ENCODE peak calls at places on chromosome 10, in five cellular contexts. G is uterus; D is A549; C is heart left ventricle; A is CD4-positive, alpha-beta T cell. B is an unnamed sample.

GRCh38 chr10:120789292-120789691 is 61.9 kb upstream of the WDR11 start:
- DNase-seq in G (no peak), D (no peak), C (no peak), A (no peak), B (no peak)

GRCh38 chr10:92760609-92761008 is 70.9 kb downstream of the HHEX start:
- DNase-seq in G (no peak), D (no peak), C (no peak), A (no peak), B (no peak)

GRCh38 chr10:43822509-43823236 is 174.0 kb upstream of the ZNF32 start:
- DNase-seq in G (no peak), D (no peak), C (no peak), A (no peak), B (no peak)

GRCh38 chr10:46524471-46525176 is 31.8 kb downstream of the GPRIN2 start:
- DNase-seq in G (peak; percentile 14), D (peak; percentile 100), C (peak; percentile 61), A (no peak), B (peak; percentile 85)

GRCh38 chr10:112239347-112239746 is 43.9 kb upstream of the TECTB start:
- DNase-seq in G (no peak), D (no peak), C (no peak), A (no peak), B (no peak)

GRCh38 chr10:79050896-79051555 is 17.7 kb upstream of the ZMIZ1 start:
- DNase-seq in G (peak; percentile 11), D (no peak), C (peak; percentile 9), A (no peak), B (peak; percentile 65)

GRCh38 chr10:29946953-29947700 is 112.3 kb downstream of the JCAD start:
- DNase-seq in G (peak; percentile 47), D (no peak), C (no peak), A (no peak), B (peak; percentile 84)

GRCh38 chr10:58435297-58435696 is 50.1 kb downstream of the TFAM start:
- DNase-seq in G (no peak), D (peak; percentile 48), C (no peak), A (no peak), B (peak; percentile 71)

GRCh38 chr10:86520871-86521619 is 547 bp downstream of the WAPL start:
- DNase-seq in G (peak; percentile 33), D (peak; percentile 67), C (peak; percentile 79), A (peak; percentile 21), B (peak; percentile 56)

GRCh38 chr10:95423327-95424005 is 132.7 kb upstream of the PDLIM1 start:
- DNase-seq in G (no peak), D (no peak), C (no peak), A (no peak), B (no peak)

GRCh38 chr10:103528551-103528950 is 35.0 kb downstream of the NEURL1 start:
- DNase-seq in G (no peak), D (no peak), C (no peak), A (no peak), B (no peak)

GRCh38 chr10:92081641-92082040 is 158.1 kb downstream of the BTAF1 start:
- DNase-seq in G (no peak), D (no peak), C (no peak), A (no peak), B (no peak)

GRCh38 chr10:69389827-69390490 is 26.8 kb downstream of the TACR2 start:
- DNase-seq in G (no peak), D (peak; percentile 62), C (no peak), A (no peak), B (no peak)

GRCh38 chr10:119738962-119739361 is 13.1 kb downstream of the INPP5F start:
- DNase-seq in G (no peak), D (no peak), C (no peak), A (no peak), B (no peak)

GRCh38 chr10:103911021-103911459 is 6.9 kb downstream of the STN1 start:
- DNase-seq in G (no peak), D (no peak), C (no peak), A (peak; percentile 37), B (no peak)

GRCh38 chr10:61399386-61399785 is 53.8 kb downstream of the TMEM26 start:
- DNase-seq in G (no peak), D (no peak), C (no peak), A (no peak), B (no peak)

GRCh38 chr10:67815571-67816059 is 22.4 kb downstream of the DNAJC12 start:
- DNase-seq in G (no peak), D (peak; percentile 71), C (no peak), A (no peak), B (no peak)

GRCh38 chr10:132106431-132106830 is 40.7 kb downstream of the JAKMIP3 start:
- DNase-seq in G (peak; percentile 11), D (no peak), C (peak; percentile 45), A (no peak), B (no peak)

GRCh38 chr10:113541554-113541902 is 11.3 kb upstream of the HABP2 start:
- DNase-seq in G (no peak), D (no peak), C (no peak), A (no peak), B (no peak)

DNA sequence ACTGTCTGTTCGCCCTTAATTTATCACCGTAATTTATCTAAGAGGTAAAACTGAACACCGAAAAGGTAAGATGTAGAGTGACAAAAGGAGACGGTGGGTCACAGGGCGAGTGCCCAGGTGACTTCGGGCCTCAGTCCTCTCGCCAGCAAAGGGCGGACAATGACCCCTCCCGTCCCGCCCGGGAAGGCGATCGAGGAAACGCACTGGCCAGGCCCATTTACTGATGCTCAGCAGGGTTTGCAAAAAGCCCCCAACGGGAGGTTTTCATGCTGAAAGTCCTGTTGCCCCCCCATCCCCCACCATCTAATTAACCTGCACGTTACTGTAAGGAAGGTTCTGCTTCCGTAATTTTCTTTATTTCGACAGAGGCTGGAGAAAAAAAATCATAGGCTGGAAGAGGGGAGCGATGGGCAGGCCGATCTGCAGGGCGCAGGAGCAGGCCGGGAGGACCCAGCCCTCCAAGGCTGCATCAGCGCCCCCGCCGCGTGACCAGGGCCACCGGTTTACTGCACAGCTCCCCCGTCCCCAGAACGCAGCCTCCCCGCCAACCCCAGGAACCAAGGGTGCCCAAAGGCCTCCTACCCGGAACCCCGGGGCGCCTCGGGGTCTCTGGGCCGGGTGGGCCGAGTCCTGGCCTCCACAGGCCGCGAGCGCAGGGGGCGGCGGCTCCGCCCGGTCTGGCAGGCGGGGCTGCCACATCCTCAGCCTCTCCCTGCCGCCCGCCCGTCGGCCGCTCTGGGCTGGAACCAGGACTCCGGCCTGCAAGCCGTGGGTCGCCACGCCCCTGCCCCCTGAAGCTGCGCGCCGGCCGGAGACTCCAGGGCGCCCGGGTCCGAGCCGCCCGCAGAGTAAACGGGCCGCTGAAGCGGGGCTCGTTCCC is 637 bp downstream of the OAT start:
- DNase-seq in G (peak; percentile 55), D (peak; percentile 62), C (peak; percentile 77), A (peak; percentile 36), B (peak; percentile 33)
- TF ChIP-seq CTCF in G (no peak), D (no peak), C (no peak), A (no peak), B (no peak)

GRCh38 chr10:4354382-4354812 is 471.6 kb upstream of the AKR1E2 start:
- DNase-seq in G (no peak), D (peak; percentile 36), C (no peak), A (no peak), B (no peak)

GRCh38 chr10:4353964-4354363 is 472.0 kb upstream of the AKR1E2 start:
- DNase-seq in G (no peak), D (peak; percentile 31), C (no peak), A (no peak), B (no peak)

GRCh38 chr10:4353059-4353655 is 472.9 kb upstream of the AKR1E2 start:
- DNase-seq in G (peak; percentile 22), D (no peak), C (no peak), A (no peak), B (no peak)

GRCh38 chr10:4355346-4355745 is 470.7 kb upstream of the AKR1E2 start:
- DNase-seq in G (no peak), D (no peak), C (no peak), A (no peak), B (no peak)

DNA sequence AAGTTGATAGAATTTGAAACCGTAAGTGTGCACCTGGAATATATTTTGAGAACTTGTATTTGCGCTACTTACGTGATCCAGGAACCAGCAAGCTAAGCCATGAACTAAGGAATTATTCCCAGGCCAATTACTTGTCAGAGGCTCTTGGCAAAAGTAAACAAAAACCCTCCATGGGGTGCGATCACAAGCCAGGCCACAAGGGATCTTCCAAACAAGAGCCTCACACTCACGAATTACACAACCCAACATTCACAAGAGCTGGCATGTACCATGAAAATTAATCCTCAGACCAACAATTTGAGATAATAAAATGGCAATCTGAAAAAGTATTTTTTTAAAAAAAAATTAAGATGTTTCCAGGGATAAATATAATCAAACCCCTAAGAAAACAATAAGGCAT is 467.0 kb upstream of the AKR1E2 start:
- DNase-seq in G (no peak), D (no peak), C (no peak), A (no peak), B (no peak)
- TF ChIP-seq CTCF in G (no peak), D (no peak), C (no peak), A (no peak), B (no peak)

DNA sequence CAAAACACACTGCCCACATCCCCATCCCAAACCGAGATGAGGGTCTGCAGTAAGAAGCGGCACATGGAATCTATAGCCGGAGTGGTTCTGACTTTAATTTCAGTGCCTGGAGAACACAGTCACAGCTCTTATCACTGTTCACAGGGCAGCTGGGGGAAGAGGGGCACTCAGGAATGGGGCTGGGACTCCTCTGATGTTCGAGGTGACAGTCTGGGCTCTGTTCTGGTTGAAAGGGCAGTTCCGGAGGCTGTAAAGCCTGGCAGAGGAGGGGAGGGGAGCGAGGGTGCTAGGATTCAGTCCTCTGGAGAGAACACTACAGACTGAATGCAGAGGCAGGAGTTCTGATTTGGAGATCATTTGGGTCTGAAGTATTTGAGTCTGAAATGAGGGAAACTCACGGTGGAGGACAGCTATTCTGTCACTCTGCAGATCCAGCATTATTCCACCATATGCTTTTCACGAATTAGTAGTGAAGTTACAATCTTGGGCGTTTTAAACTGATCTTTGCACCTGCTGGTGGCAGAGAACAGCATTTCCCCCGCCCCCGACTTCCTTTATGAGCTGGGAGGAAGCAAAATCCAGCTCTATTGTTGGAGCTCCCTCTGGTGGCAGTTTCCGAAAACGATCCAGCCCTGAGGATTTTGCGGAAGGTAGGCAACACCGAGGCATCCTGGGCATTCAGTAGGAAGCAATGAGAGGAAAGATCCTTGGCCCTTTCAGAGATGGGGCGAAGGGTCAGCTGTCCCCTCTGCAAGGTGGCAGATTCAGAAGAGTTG is 22.7 kb upstream of the KCNK18 start:
- DNase-seq in G (peak; percentile 66), D (peak; percentile 91), C (peak; percentile 70), A (peak; percentile 74), B (peak; percentile 71)
- TF ChIP-seq CTCF in G (peak; percentile 78), D (peak; percentile 89), C (peak; percentile 72), A (peak; percentile 80), B (no peak)

GRCh38 chr10:126910196-126910595 is 5.0 kb downstream of the DOCK1 start:
- DNase-seq in G (no peak), D (no peak), C (no peak), A (no peak), B (no peak)

GRCh38 chr10:126910798-126911197 is 5.6 kb downstream of the DOCK1 start:
- DNase-seq in G (no peak), D (no peak), C (no peak), A (no peak), B (no peak)

GRCh38 chr10:126911301-126911700 is 6.1 kb downstream of the DOCK1 start:
- DNase-seq in G (no peak), D (no peak), C (no peak), A (no peak), B (no peak)

GRCh38 chr10:126914561-126914960 is 9.3 kb downstream of the DOCK1 start:
- DNase-seq in G (no peak), D (no peak), C (no peak), A (no peak), B (no peak)

DNA sequence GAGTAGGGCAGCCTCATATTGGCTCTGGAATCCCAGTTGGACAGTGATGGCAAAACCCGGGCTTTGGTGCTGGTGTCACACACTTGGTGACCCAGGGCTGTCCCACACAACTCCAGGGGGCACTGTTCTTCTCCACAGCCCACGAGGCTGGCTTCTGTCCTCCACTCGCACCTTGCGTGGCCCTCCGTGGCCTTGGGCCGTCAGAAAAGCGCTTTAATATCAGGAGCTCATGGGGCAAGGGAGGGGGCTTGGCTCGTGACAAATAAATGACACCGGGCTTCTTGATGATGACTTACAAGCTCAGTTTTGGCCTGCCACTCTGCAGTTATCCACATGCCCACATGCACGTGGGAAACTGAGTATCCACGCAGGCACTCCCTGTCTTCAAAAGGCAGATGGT is 8.1 kb downstream of the DOCK1 start:
- DNase-seq in G (no peak), D (no peak), C (no peak), A (no peak), B (no peak)
- TF ChIP-seq CTCF in G (no peak), D (no peak), C (no peak), A (no peak), B (no peak)

B was measured in lower leg skin.